ENCODE peak calls at places on chromosomes 13 and 19, in eight cellular contexts. Q is astrocyte of the spinal cord; S is A549; Z is iPS DF 6.9; K is fibroblast of mammary gland; N is CD4-positive, CD25-positive, alpha-beta regulatory T cell; A is lower leg skin; B is esophagus muscularis mucosa. J is an unnamed sample.
A peak's percentile ranks its signal among the peaks of the same experiment; 100 is the strongest.

GRCh38 chr19:6062961-6063575 is 47.2 kb downstream of the RFX2 start:
- DNase-seq in Q (no peak), S (no peak), Z (no peak), K (no peak), N (no peak), A (no peak), B (no peak), J (no peak)

GRCh38 chr19:1136918-1137317 is 33.1 kb downstream of the GPX4 start:
- DNase-seq in Q (no peak), S (no peak), Z (no peak), K (no peak), N (no peak), A (no peak), B (no peak), J (no peak)

GRCh38 chr19:19064811-19065745 is 1.3 kb downstream of the SLC25A42 start:
- DNase-seq in Q (no peak), S (no peak), Z (no peak), K (no peak), N (peak; percentile 60), A (no peak), B (no peak), J (no peak)

GRCh38 chr13:97422118-97423054 is 11.6 kb upstream of the RAP2A start:
- DNase-seq in Q (peak; percentile 52), S (no peak), Z (no peak), K (peak; percentile 51), N (no peak), A (no peak), B (no peak), J (no peak)

GRCh38 chr13:108346376-108346775 is 76.9 kb downstream of the TNFSF13B start:
- DNase-seq in Q (no peak), S (no peak), Z (no peak), K (no peak), N (peak; percentile 37), A (no peak), B (no peak), J (no peak)

GRCh38 chr19:40348961-40349507 is 539 bp downstream of the PLD3 start:
- DNase-seq in Q (peak; percentile 54), S (peak; percentile 83), Z (no peak), K (peak; percentile 79), N (peak; percentile 47), A (no peak), B (no peak), J (no peak)

GRCh38 chr19:32809754-32810153 is 59.8 kb downstream of the SLC7A9 start:
- DNase-seq in Q (no peak), S (no peak), Z (no peak), K (no peak), N (no peak), A (no peak), B (no peak), J (no peak)

GRCh38 chr19:24178207-24178606 is 91.2 kb downstream of the ZNF254 start:
- DNase-seq in Q (no peak), S (no peak), Z (no peak), K (no peak), N (no peak), A (no peak), B (no peak), J (no peak)

GRCh38 chr19:12772323-12772722 is 3.0 kb downstream of the HOOK2 start:
- DNase-seq in Q (no peak), S (no peak), Z (no peak), K (no peak), N (no peak), A (no peak), B (no peak), J (no peak)

GRCh38 chr19:19459707-19460251 is 54.3 kb downstream of the GATAD2A start:
- DNase-seq in Q (peak; percentile 60), S (no peak), Z (no peak), K (peak; percentile 84), N (peak; percentile 90), A (peak; percentile 66), B (no peak), J (no peak)

GRCh38 chr13:101520672-101521071 is 68.2 kb downstream of the ITGBL1 start:
- DNase-seq in Q (peak; percentile 78), S (no peak), Z (no peak), K (peak; percentile 91), N (peak; percentile 67), A (no peak), B (no peak), J (no peak)

DNA sequence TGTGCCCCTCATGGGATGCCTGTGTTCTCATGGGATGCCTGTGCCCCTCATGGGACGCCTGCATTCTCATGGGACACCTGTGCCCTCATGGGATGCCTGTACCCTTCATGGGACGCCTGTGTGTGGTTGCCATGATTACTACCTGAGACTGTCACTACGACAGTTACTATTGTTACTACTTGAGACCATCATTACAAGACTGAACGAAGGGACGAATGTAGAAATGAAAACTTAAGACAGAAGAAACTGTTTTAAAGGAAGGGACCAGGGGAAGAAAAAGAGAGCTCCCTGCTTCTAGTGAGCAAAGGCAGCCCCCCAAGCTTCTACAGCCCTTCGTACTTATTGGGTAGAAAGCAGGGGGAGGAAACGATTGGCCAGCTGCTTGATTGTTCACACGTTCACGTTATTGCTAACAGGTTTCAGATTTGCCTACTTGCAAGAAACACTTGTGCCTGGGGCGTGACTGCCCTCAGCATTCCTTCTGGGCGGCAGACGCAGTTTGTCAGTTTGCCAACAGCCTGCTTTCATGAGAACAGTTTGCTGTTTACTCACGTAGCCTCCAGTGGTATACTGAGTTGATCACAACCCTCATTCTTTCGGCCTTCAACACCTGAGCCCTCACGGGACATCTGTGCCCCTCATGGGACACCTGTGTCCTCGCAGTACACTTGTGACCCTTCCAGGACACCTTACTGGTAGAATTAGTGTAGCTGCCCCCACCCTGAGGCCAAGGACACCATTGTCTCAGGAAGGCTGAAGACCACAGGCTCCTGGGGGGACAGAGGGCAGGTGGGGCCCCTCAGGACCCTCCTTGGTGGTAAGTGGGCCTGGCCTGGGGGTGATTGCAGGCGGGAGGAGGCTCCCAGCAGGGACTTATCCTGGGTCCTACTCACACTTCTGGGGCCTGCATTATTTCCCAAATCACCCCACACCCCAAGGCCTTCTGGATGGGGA is 2.5 kb upstream of the S1PR4 start:
- DNase-seq in Q (peak; percentile 51), S (peak; percentile 87), Z (no peak), K (peak; percentile 65), N (peak; percentile 61), A (no peak), B (no peak), J (peak; percentile 54)
- H3K4me3 ChIP-seq in Q (no peak overlapping the region), S (no peak overlapping the region), Z (no peak overlapping the region), K (no peak overlapping the region), N (no peak overlapping the region), A (no peak overlapping the region), B (no peak overlapping the region), J (no peak overlapping the region)

DNA sequence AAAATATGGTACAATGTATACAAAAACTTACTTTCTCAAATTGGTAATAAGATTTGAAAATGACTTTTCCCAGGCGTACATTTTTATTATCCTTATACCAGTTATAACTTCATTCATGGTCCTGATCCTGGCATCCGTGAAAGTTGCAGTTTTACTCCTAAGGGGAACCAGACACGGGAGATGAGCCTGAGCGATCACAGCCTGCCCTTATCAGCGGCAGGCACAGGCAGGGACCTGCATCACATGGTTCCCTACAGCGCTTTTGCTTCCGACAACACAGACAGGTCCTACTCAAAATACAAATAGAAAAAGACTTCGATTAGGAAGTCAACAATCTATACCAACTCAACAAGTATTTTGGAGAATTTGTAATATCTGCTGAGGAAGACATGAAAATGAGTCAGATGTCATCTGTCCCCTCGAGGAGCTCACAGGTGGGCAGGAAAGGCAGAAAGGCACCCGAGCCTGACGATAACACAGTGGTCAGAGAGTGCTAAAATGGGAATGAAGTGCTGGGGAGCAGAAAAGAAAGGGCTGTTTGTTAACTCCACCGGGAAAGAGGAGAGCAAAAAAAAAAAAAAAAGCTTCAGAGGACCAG is 93.4 kb downstream of the ABCC4 start:
- DNase-seq in Q (no peak), S (no peak), Z (no peak), K (no peak), N (no peak), A (no peak), B (no peak), J (no peak)
- H3K4me3 ChIP-seq in Q (no peak overlapping the region), S (no peak overlapping the region), Z (no peak overlapping the region), K (no peak overlapping the region), N (no peak overlapping the region), A (no peak overlapping the region), B (no peak overlapping the region), J (no peak overlapping the region)

GRCh38 chr13:23547000-23547590 is 23.1 kb upstream of the TNFRSF19 start:
- DNase-seq in Q (peak; percentile 48), S (no peak), Z (no peak), K (peak; percentile 43), N (no peak), A (no peak), B (peak; percentile 78), J (no peak)

GRCh38 chr13:23549724-23550123 is 20.5 kb upstream of the TNFRSF19 start:
- DNase-seq in Q (no peak), S (no peak), Z (no peak), K (no peak), N (no peak), A (no peak), B (no peak), J (no peak)

GRCh38 chr13:23550164-23550563 is 20.0 kb upstream of the TNFRSF19 start:
- DNase-seq in Q (no peak), S (no peak), Z (no peak), K (no peak), N (no peak), A (no peak), B (no peak), J (no peak)

GRCh38 chr13:23541221-23541620 is 29.0 kb upstream of the TNFRSF19 start:
- DNase-seq in Q (peak; percentile 7), S (no peak), Z (no peak), K (no peak), N (no peak), A (no peak), B (no peak), J (no peak)

DNA sequence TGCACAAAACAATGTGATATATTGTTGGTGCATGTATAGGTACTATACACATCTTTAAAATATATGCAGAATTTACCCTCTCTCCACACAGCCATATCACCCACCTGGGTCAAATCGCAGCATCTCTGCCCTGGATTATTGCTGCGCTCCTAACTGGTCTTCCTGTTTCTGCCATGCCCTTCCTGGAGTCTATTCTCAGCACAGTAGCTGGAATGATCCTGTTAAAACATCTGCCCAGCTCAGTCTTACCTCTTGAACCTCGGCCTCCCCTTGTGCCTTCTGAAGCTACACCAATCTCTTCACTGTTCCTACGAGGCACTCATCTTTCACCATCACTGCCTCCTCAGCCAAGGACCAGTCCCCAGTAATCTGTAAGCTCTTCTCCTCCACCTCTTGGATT is 25.5 kb upstream of the TNFRSF19 start:
- DNase-seq in Q (no peak), S (no peak), Z (no peak), K (no peak), N (no peak), A (no peak), B (peak; percentile 72), J (no peak)
- H3K4me3 ChIP-seq in Q (no peak overlapping the region), S (no peak overlapping the region), Z (no peak overlapping the region), K (no peak overlapping the region), N (no peak overlapping the region), A (no peak overlapping the region), B (no peak overlapping the region), J (no peak overlapping the region)

GRCh38 chr13:50519866-50520265 is 323.6 kb downstream of the DLEU7 start:
- DNase-seq in Q (no peak), S (no peak), Z (no peak), K (no peak), N (no peak), A (no peak), B (no peak), J (no peak)
- H3K4me3 ChIP-seq in Q (no peak overlapping the region), S (no peak overlapping the region), Z (no peak overlapping the region), K (no peak overlapping the region), N (no peak overlapping the region), A (no peak overlapping the region), B (no peak overlapping the region), J (no peak overlapping the region)

GRCh38 chr19:14405758-14406644 is 13.1 kb downstream of the DDX39A start:
- DNase-seq in Q (peak; percentile 88), S (peak; percentile 88), Z (peak; percentile 89), K (peak; percentile 79), N (peak; percentile 84), A (peak; percentile 54), B (peak; percentile 96), J (no peak)
- H3K4me3 ChIP-seq in Q (peak overlapping the region; percentile 15), S (no peak overlapping the region), Z (no peak overlapping the region), K (no peak overlapping the region), N (no peak overlapping the region), A (no peak overlapping the region), B (peak overlapping the region; percentile 55), J (no peak overlapping the region)